ENCODE peak calls at places on chromosome 4, in six cellular contexts. F is right atrium auricular region, S is ovary, G is uterus, W is right cardiac atrium, B is kidney. Q is an unnamed sample. For H3K4me1, the result is how much of the 10 kb centered on the place peaks cover.

GRCh38 chr4:14771091-14771490 is 231.2 kb upstream of the CPEB2 start:
- DNase-seq in B (no peak), S (no peak), G (no peak), W (no peak), F (no peak), Q (no peak)

GRCh38 chr4:146308951-146309350 is 94.6 kb downstream of the REELD1 start:
- DNase-seq in W (no peak), S (no peak), F (no peak), G (no peak), B (no peak), Q (no peak)

GRCh38 chr4:96739101-96739500 is 899.2 kb downstream of the PDHA2 start:
- DNase-seq in B (no peak), F (no peak), W (no peak), G (no peak), S (no peak), Q (no peak)

GRCh38 chr4:15336410-15337184 is 91.2 kb upstream of the C1QTNF7 start:
- DNase-seq in F (no peak), G (no peak), S (no peak), B (no peak), W (no peak), Q (no peak)

GRCh38 chr4:85807247-85807915 is 332.4 kb downstream of the ARHGAP24 start:
- DNase-seq in S (no peak), G (no peak), F (peak), B (no peak), W (peak), Q (no peak)

GRCh38 chr4:25161599-25161960 is 1.3 kb upstream of the SEPSECS start:
- DNase-seq in W (no peak), S (no peak), B (no peak), F (no peak), G (no peak), Q (no peak)

GRCh38 chr4:13261486-13262257 is 222.5 kb downstream of the RAB28 start:
- DNase-seq in W (no peak), G (no peak), B (no peak), S (no peak), F (no peak), Q (no peak)

GRCh38 chr4:78864405-78865024 is 74.7 kb downstream of the PAQR3 start:
- DNase-seq in S (no peak), W (no peak), F (no peak), G (peak), B (no peak), Q (no peak)

GRCh38 chr4:34922325-34922724 is 1322.0 kb downstream of the ARAP2 start:
- DNase-seq in W (no peak), S (no peak), B (no peak), G (no peak), F (no peak), Q (no peak)

GRCh38 chr4:37983951-37984350 is 23.8 kb downstream of the PTTG2 start:
- DNase-seq in S (no peak), W (no peak), F (no peak), B (no peak), G (no peak), Q (no peak)

GRCh38 chr4:37978509-37978908 is 18.3 kb downstream of the PTTG2 start:
- DNase-seq in W (no peak), B (no peak), F (no peak), S (no peak), G (no peak), Q (no peak)

GRCh38 chr4:37981425-37981824 is 21.2 kb downstream of the PTTG2 start:
- DNase-seq in W (no peak), F (no peak), S (no peak), B (no peak), G (no peak), Q (no peak)

GRCh38 chr4:37982736-37983135 is 22.5 kb downstream of the PTTG2 start:
- DNase-seq in B (no peak), F (no peak), W (no peak), G (no peak), S (no peak), Q (no peak)

DNA sequence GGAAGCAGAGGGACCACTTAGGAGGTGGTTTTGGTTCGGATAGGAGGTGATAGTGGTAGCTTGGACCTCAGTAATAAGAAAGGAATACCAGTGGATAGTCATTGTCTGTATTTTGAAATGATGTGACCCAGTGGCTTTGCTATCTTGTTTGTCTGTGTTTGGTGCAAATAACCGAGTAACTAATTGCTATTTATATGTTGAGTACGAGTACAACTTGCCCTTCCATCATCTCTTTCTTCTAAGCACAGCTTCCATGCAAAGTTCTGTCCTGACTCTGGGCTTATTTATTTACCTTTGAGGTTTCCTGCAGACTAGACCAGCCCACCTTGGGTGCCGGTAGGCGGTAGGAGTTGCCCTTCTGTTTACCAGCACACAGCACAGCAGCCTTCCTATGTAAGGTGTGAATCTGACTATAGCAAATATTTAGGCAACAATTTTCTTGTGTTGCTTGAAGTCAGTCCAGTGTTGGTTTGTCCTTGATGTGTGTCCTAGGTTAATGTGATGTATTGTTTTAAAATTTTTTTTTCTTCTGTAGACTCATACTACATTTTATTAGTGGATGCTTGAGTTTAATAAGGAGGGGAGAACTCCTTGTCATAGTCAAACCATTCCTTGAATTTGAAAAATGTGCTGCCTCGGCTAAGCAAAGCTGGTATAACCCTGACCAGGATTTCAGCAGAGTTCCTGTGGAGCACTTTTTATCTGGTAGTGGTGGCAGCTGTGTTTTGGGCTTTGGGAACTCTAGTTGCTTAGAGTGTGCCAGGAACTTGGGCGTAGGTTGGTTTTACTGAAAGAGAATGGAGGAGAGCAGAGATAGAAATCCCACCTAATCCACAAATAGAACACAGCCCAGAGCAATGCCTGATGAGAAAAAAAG is 21.9 kb downstream of the PTTG2 start:
- DNase-seq in S (no peak), B (no peak), F (no peak), G (no peak), W (no peak), Q (no peak)
- H3K27ac ChIP-seq in S (no peak), B (peak), F (peak), G (peak), W (peak), Q (peak)

GRCh38 chr4:107742196-107742595 is 22.2 kb upstream of the PAPSS1 start:
- DNase-seq in W (no peak), B (no peak), S (no peak), G (no peak), F (no peak), Q (no peak)
- H3K4me1 ChIP-seq in W (under half), B (under half), S (under half), G (under half), F (under half), Q (under half)

GRCh38 chr4:142509881-142510280 is 336.2 kb downstream of the INPP4B start:
- DNase-seq in W (no peak), B (no peak), S (no peak), F (no peak), G (no peak), Q (no peak)

GRCh38 chr4:142516686-142517145 is 329.4 kb downstream of the INPP4B start:
- DNase-seq in B (no peak), G (no peak), S (no peak), W (no peak), F (no peak), Q (no peak)

GRCh38 chr4:142512161-142512560 is 333.9 kb downstream of the INPP4B start:
- DNase-seq in G (no peak), S (no peak), B (no peak), W (no peak), F (no peak), Q (no peak)
- H3K27ac ChIP-seq in G (no peak), S (no peak), B (no peak), W (no peak), F (no peak), Q (no peak)

GRCh38 chr4:101114936-101115372 is 232.4 kb downstream of the PPP3CA start:
- DNase-seq in B (no peak), S (no peak), F (no peak), G (no peak), W (no peak), Q (no peak)
- H3K4me1 ChIP-seq in B (under half), S (under half), F (under half), G (under half), W (under half), Q (under half)

GRCh38 chr4:8544282-8544681 is 35.9 kb upstream of the GPR78 start:
- DNase-seq in W (no peak), S (peak), B (no peak), G (no peak), F (no peak), Q (no peak)
- H3K27ac ChIP-seq in W (no peak), S (no peak), B (no peak), G (no peak), F (no peak), Q (no peak)

GRCh38 chr4:7823416-7823824 is 116.2 kb downstream of the AFAP1 start:
- DNase-seq in W (peak), B (peak), F (peak), G (no peak), S (peak), Q (peak)
- H3K4me1 ChIP-seq in W (under half), B (under half), F (half or more), G (under half), S (under half), Q (under half)

GRCh38 chr4:41749650-41750049 is 1.1 kb upstream of the PHOX2B start:
- DNase-seq in G (no peak), B (no peak), W (no peak), S (no peak), F (no peak), Q (no peak)

GRCh38 chr4:41750624-41751324 is 2.2 kb upstream of the PHOX2B start:
- DNase-seq in W (no peak), B (peak), G (no peak), S (no peak), F (no peak), Q (no peak)

GRCh38 chr4:41750158-41750623 is 1.7 kb upstream of the PHOX2B start:
- DNase-seq in W (no peak), F (no peak), S (no peak), G (no peak), B (no peak), Q (no peak)

GRCh38 chr4:41752081-41752836 is 3.7 kb upstream of the PHOX2B start:
- DNase-seq in G (no peak), S (no peak), F (no peak), B (no peak), W (no peak), Q (no peak)

GRCh38 chr4:41751325-41752061 is 3.0 kb upstream of the PHOX2B start:
- DNase-seq in F (no peak), B (peak), S (no peak), G (no peak), W (no peak), Q (no peak)
- H3K27ac ChIP-seq in F (no peak), B (no peak), S (no peak), G (no peak), W (no peak), Q (no peak)

Q was measured in tibial artery.